ENCODE peak calls at places on chromosomes 6 and 20, in four cellular contexts. R, F, M and B are unnamed samples.
A peak's percentile ranks its signal among the peaks of the same experiment; 100 is the strongest.

GRCh38 chr6:13468839-13469238 is 18.6 kb downstream of the GFOD1 start:
- DNase-seq in R (no peak), F (no peak), M (no peak), B (no peak)

GRCh38 chr20:1883986-1884385 is 11.2 kb upstream of the SIRPA start:
- DNase-seq in R (no peak), F (no peak), M (no peak), B (no peak)

GRCh38 chr6:73675466-73676098 is 20.4 kb upstream of the CD109 start:
- DNase-seq in R (peak; percentile 59), F (peak; percentile 69), M (peak; percentile 84), B (no peak)

GRCh38 chr6:148799647-148800046 is 52.8 kb downstream of the UST start:
- DNase-seq in R (no peak), F (no peak), M (no peak), B (no peak)

GRCh38 chr6:28589234-28589951 is 63.7 kb downstream of the GPX5 start:
- DNase-seq in R (no peak), F (peak; percentile 88), M (no peak), B (peak; percentile 77)

GRCh38 chr6:18307006-18307405 is 42.7 kb upstream of the DEK start:
- DNase-seq in R (no peak), F (peak; percentile 98), M (no peak), B (no peak)

GRCh38 chr6:127532991-127533390 is 13.9 kb upstream of the MTCL3 start:
- DNase-seq in R (no peak), F (no peak), M (no peak), B (no peak)

GRCh38 chr20:3871549-3872265 is 17.5 kb upstream of the PANK2 start:
- DNase-seq in R (no peak), F (no peak), M (no peak), B (no peak)

GRCh38 chr6:15569035-15569995 is 93.5 kb downstream of the DTNBP1 start:
- DNase-seq in R (no peak), F (no peak), M (no peak), B (no peak)

GRCh38 chr20:18637296-18637695 is 49.4 kb downstream of the DTD1 start:
- DNase-seq in R (no peak), F (peak; percentile 52), M (no peak), B (no peak)

GRCh38 chr6:110530671-110531070 is 54.3 kb upstream of the SLC22A16 start:
- DNase-seq in R (no peak), F (no peak), M (no peak), B (no peak)

GRCh38 chr6:28207244-28208179 is 17.6 kb upstream of the ZSCAN9 start:
- DNase-seq in R (no peak), F (peak; percentile 8), M (no peak), B (peak; percentile 35)

GRCh38 chr6:52419809-52420667 is at the start of gene EFHC1:
- DNase-seq in R (peak; percentile 97), F (peak; percentile 97), M (peak; percentile 98), B (peak; percentile 97)

GRCh38 chr6:33477864-33478263 is 23.5 kb downstream of the ZBTB9 start:
- DNase-seq in R (no peak), F (no peak), M (no peak), B (no peak)

GRCh38 chr6:40774932-40775331 is 187.8 kb upstream of the LRFN2 start:
- DNase-seq in R (no peak), F (no peak), M (no peak), B (no peak)
- TF ChIP-seq CTCF in R (no peak), F (no peak), M (no peak), B (peak; percentile 20)

DNA sequence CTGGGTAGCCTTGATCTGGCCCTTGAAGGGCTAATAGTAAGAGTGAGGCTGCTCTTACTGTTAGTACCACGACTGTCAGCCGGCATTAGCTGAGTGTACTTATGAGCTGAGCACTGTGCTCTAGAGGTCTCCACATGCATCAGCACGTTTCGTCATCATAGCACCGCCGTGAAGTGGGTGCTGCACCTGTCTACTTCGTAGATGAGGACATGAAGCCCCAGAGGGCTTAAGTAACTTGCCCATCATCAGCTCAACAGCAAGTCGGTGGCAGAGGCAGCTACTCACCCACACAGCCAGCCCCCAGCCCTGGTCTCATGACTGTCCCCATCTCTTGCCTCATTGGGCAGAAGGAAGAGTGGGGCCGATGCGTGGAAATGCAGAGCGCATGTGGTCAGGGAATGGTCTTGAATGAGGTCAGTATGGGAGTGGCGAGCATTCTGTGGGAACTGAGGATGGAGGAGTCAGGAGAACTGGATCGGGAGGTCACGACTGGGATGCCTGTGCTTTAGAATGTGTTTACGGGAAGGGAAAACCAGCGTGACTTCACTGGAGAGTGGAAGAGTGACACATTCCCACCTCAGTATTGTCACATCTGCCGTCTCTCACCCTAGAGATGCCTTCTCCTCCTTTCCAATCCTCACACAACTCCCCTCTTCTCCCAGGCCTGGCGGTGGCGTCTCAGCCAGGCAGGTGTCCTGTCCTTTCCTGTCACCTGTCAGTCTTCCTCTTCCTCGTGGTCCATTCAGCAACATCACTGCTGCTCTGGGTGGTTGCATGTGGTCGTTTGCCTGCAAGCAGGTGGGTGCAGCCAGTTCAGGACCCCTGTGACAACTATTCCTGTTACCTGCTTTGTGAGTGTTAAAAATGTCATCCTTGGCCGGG is 6.0 kb downstream of the SYTL3 start:
- DNase-seq in R (no peak), F (no peak), M (no peak), B (no peak)
- H3K4me3 ChIP-seq in R (no peak overlapping the region), F (no peak overlapping the region), M (no peak overlapping the region), B (no peak overlapping the region)

GRCh38 chr20:38498909-38499308 is 26.3 kb downstream of the RALGAPB start:
- DNase-seq in R (no peak), F (no peak), M (no peak), B (no peak)
- TF ChIP-seq CTCF in R (no peak), F (no peak), M (no peak), B (no peak)

GRCh38 chr6:25278557-25278913 is 639 bp upstream of the CARMIL1 start:
- DNase-seq in R (no peak), F (no peak), M (no peak), B (no peak)
- H3K4me3 ChIP-seq in R (peak overlapping the region; percentile 77), F (peak overlapping the region; percentile 85), M (peak overlapping the region; percentile 83), B (peak overlapping the region; percentile 64)

DNA sequence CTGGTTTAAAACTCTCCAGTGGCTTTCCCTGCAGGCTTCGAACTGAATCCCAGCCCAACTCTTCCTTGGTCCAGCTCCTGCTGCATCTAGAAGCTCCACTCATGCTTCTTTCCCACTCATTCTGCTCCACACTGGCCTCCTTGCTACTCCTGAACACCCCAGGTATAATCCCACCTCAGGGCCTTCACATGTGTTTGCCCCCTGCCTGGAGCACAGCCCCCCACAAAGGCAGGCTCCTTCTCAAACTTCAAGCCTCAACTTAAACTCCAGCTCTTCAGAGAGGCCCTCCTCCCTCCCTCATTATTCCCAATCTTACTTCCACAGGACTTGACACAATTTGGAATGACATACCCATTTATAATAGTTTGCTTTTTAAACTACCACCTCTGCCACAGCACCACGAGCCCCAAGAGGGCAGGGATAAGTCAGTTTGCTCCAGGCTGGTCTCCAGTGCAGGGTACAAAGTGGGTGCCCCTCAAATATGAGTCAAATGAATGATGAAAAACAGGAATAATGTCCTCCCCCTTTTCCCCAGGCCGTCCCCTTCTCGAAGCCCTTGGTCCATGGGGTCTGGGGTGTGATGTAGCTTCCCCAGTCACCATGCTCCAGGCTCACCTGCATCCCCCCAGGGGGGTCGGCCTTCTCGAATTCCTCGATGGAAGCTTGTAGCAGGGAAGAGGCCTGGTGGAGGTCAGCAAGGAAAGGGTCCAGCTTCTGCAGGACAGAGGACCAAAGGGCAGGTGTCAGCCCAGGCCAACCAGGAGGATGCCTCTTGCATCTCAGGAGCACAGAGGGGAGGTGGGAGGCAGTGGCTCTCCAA is 37.4 kb downstream of the KIAA1755 start:
- DNase-seq in R (no peak), F (no peak), M (no peak), B (no peak)
- TF ChIP-seq CTCF in R (no peak), F (no peak), M (no peak), B (no peak)

GRCh38 chr20:50111829-50112495 is 988 bp downstream of the UBE2V1 start:
- DNase-seq in R (no peak), F (no peak), M (no peak), B (no peak)

GRCh38 chr20:50111120-50111828 is 1.7 kb downstream of the UBE2V1 start:
- DNase-seq in R (no peak), F (peak; percentile 44), M (no peak), B (no peak)

GRCh38 chr20:50112512-50113419 is at the start of gene UBE2V1:
- DNase-seq in R (peak; percentile 86), F (peak; percentile 86), M (peak; percentile 94), B (peak; percentile 92)

GRCh38 chr20:50108571-50109235 is 4.2 kb downstream of the UBE2V1 start:
- DNase-seq in R (no peak), F (no peak), M (no peak), B (no peak)

GRCh38 chr20:50110141-50111047 is 2.6 kb downstream of the UBE2V1 start:
- DNase-seq in R (peak; percentile 78), F (peak; percentile 59), M (no peak), B (peak; percentile 38)
- H3K4me3 ChIP-seq in R (no peak overlapping the region), F (peak overlapping the region; percentile 88), M (peak overlapping the region; percentile 2), B (peak overlapping the region; percentile 78)

GRCh38 chr6:46862381-46862780 is 59.4 kb downstream of the ADGRF5 start:
- DNase-seq in R (no peak), F (no peak), M (no peak), B (no peak)
- TF ChIP-seq CTCF in R (no peak), F (no peak), M (no peak), B (no peak)

GRCh38 chr20:23085415-23086055 is 589 bp downstream of the CD93 start:
- DNase-seq in R (no peak), F (no peak), M (no peak), B (no peak)

GRCh38 chr20:23086931-23087411 is 847 bp upstream of the CD93 start:
- DNase-seq in R (no peak), F (no peak), M (peak; percentile 78), B (no peak)

GRCh38 chr20:23088891-23089290 is 2.8 kb upstream of the CD93 start:
- DNase-seq in R (no peak), F (no peak), M (no peak), B (no peak)

GRCh38 chr20:23086056-23086551 is at the start of gene CD93:
- DNase-seq in R (no peak), F (no peak), M (peak; percentile 78), B (peak; percentile 50)

DNA sequence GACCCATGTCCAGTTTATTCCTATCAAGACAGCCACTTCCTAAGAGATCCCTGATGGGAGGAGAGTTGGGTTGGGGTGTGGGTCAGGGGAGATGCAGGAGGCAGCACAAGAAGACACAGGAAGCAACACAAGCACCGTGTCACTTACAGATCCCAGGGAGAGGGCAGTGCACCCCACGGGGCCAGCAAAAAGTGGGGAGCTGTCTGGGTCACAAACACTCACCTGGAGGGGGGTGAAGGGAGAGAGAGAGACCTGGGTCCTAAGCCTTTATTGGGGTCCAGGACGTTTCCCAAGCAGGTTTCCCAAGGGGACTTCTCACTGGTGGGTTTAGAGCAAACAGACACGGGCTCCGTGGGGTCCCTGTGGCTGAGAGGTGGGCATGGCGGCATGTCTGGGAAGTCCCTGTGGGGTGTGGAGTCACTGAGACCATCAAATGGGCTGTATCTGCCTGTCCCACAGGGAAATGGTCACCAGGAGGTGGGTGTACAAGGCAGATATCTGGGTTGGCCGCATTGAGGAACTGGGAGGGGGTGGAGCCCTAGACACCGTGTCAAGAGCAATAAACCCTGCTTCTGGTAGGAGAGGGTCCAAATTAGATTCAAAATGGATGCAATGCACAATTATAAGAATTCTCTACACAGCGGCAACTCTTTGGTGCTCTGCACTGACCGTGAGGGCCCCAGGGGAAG is 1.6 kb upstream of the CD93 start:
- DNase-seq in R (no peak), F (no peak), M (no peak), B (no peak)
- H3K4me3 ChIP-seq in R (no peak overlapping the region), F (no peak overlapping the region), M (no peak overlapping the region), B (no peak overlapping the region)